ENCODE peak calls at places on chromosome 19, in five cellular contexts. J is caudate nucleus; Z is omental fat pad; B is activated T-cell treated with anti-CD3 and anti-CD28 coated beads, Interleukin-2, amount 50 U/mL, for 72 hours; R is CD4-positive, CD25-positive, alpha-beta regulatory T cell. C is an unnamed sample.

GRCh38 chr19:42345191-42345812 is 19.9 kb downstream of the MEGF8 start:
- DNase-seq in B (no peak), R (no peak), Z (no peak), J (no peak), C (no peak)

GRCh38 chr19:35194022-35194984 is 34.2 kb downstream of the FAM187B start:
- DNase-seq in B (no peak), Z (no peak), J (no peak), R (no peak), C (no peak)

GRCh38 chr19:16217671-16218464 is 20.2 kb downstream of the AP1M1 start:
- DNase-seq in Z (no peak), B (no peak), J (no peak), R (no peak), C (no peak)

GRCh38 chr19:32873560-32873959 is 4.0 kb upstream of the SLC7A9 start:
- DNase-seq in Z (no peak), R (no peak), B (peak), J (no peak), C (no peak)

GRCh38 chr19:48724796-48725753 is 5.5 kb upstream of the MAMSTR start:
- DNase-seq in B (peak), J (no peak), R (peak), Z (no peak), C (no peak)

GRCh38 chr19:43643326-43643725 is 3.7 kb upstream of the CADM4 start:
- DNase-seq in Z (no peak), R (no peak), J (no peak), B (no peak), C (no peak)

GRCh38 chr19:4597278-4597974 is 37.9 kb upstream of the SEMA6B start:
- DNase-seq in Z (no peak), J (no peak), B (peak), R (no peak), C (peak)

GRCh38 chr19:49506575-49507105 is 5.8 kb upstream of the FCGRT start:
- DNase-seq in R (peak), J (no peak), B (peak), Z (no peak), C (peak)

GRCh38 chr19:30361721-30362120 is 10.5 kb upstream of the ZNF536 start:
- DNase-seq in Z (no peak), J (no peak), R (no peak), B (no peak), C (no peak)

GRCh38 chr19:19434483-19435045 is 29.1 kb downstream of the GATAD2A start:
- DNase-seq in B (no peak), Z (no peak), R (no peak), J (no peak), C (no peak)

GRCh38 chr19:43465468-43466120 is at the start of gene LYPD3:
- DNase-seq in B (peak), J (no peak), Z (no peak), R (no peak), C (no peak)

GRCh38 chr19:10513223-10513622 is 4.0 kb downstream of the S1PR5 start:
- DNase-seq in B (no peak), R (no peak), J (no peak), Z (no peak), C (no peak)

GRCh38 chr19:53659292-53659691 is 27.5 kb downstream of the DPRX start:
- DNase-seq in J (no peak), Z (no peak), B (no peak), R (no peak), C (peak)

GRCh38 chr19:52258426-52258825 is 11.0 kb upstream of the ZNF766 start:
- DNase-seq in Z (no peak), J (no peak), B (no peak), R (no peak), C (no peak)

GRCh38 chr19:49689133-49690072 is at the start of gene ADM5:
- DNase-seq in R (no peak), B (peak), Z (no peak), J (peak), C (no peak)

GRCh38 chr19:41030651-41031050 is 39.6 kb downstream of the CYP2B6 start:
- DNase-seq in Z (no peak), R (no peak), B (no peak), J (no peak), C (no peak)

GRCh38 chr19:2261438-2262172 is 5.4 kb upstream of the JSRP1 start:
- DNase-seq in Z (no peak), R (peak), B (peak), J (no peak), C (peak)

GRCh38 chr19:32916969-32917611 is 47.5 kb upstream of the SLC7A9 start:
- DNase-seq in R (peak), B (no peak), J (no peak), Z (no peak), C (no peak)

GRCh38 chr19:31518626-31519025 is 169.4 kb upstream of the TSHZ3 start:
- DNase-seq in J (no peak), Z (no peak), R (no peak), B (no peak), C (no peak)

GRCh38 chr19:52749780-52750179 is 14.9 kb upstream of the ZNF611 start:
- DNase-seq in Z (no peak), J (no peak), B (no peak), R (no peak), C (no peak)

GRCh38 chr19:45294291-45295029 is 28.2 kb downstream of the CKM start:
- DNase-seq in B (no peak), J (peak), R (no peak), Z (no peak), C (no peak)

GRCh38 chr19:52961981-52962380 is 700 bp downstream of the ZNF816 start:
- DNase-seq in Z (no peak), R (no peak), J (no peak), B (no peak), C (no peak)

GRCh38 chr19:43731346-43731745 is 15.5 kb downstream of the IRGC start:
- DNase-seq in J (no peak), B (no peak), R (no peak), Z (no peak), C (no peak)

GRCh38 chr19:9819590-9819898 is 665 bp upstream of the FBXL12 start:
- DNase-seq in Z (no peak), R (no peak), B (no peak), J (no peak), C (no peak)

GRCh38 chr19:30783212-30783611 is 411.0 kb downstream of the ZNF536 start:
- DNase-seq in Z (no peak), J (no peak), R (no peak), B (no peak), C (no peak)

GRCh38 chr19:49855277-49855675 is 4.3 kb downstream of the PTOV1 start:
- DNase-seq in B (no peak), R (no peak), J (no peak), Z (no peak), C (no peak)

GRCh38 chr19:56751078-56751489 is 79.5 kb upstream of the ZNF835 start:
- DNase-seq in J (peak), Z (no peak), R (no peak), B (no peak), C (no peak)

GRCh38 chr19:4368128-4368820 is 24.9 kb downstream of the MPND start:
- DNase-seq in Z (no peak), B (no peak), J (no peak), R (no peak), C (no peak)

GRCh38 chr19:4534836-4535658 is at the start of gene PLIN5:
- DNase-seq in Z (peak), B (peak), J (no peak), R (peak), C (peak)

GRCh38 chr19:40976724-40977123 is 14.4 kb upstream of the CYP2B6 start:
- DNase-seq in J (no peak), Z (no peak), B (no peak), R (no peak), C (no peak)

GRCh38 chr19:44984005-44984404 is 17.3 kb upstream of the RELB start:
- DNase-seq in Z (no peak), B (no peak), J (no peak), R (no peak), C (no peak)

GRCh38 chr19:54325194-54325621 is 12.2 kb upstream of the LILRA5 start:
- DNase-seq in Z (no peak), B (peak), R (peak), J (no peak), C (peak)

GRCh38 chr19:28358604-28359003 is 854.3 kb downstream of the UQCRFS1 start:
- DNase-seq in J (no peak), R (no peak), B (no peak), Z (no peak), C (no peak)

GRCh38 chr19:6087074-6087506 is 23.2 kb downstream of the RFX2 start:
- DNase-seq in J (no peak), R (peak), Z (no peak), B (peak), C (no peak)

GRCh38 chr19:3506384-3507340 is 551 bp downstream of the FZR1 start:
- DNase-seq in Z (no peak), B (peak), R (peak), J (peak), C (no peak)

GRCh38 chr19:30393729-30394480 is 21.7 kb downstream of the ZNF536 start:
- DNase-seq in J (no peak), B (no peak), Z (no peak), R (no peak), C (no peak)

GRCh38 chr19:41792513-41793413 is 3.6 kb upstream of the CEACAM3 start:
- DNase-seq in R (peak), Z (no peak), B (peak), J (no peak), C (peak)

GRCh38 chr19:17235618-17236413 is 9.8 kb downstream of the OCEL1 start:
- DNase-seq in B (peak), R (peak), J (peak), Z (no peak), C (peak)

GRCh38 chr19:5364674-5365073 is 24.1 kb upstream of the PTPRS start:
- DNase-seq in B (no peak), J (no peak), Z (no peak), R (no peak), C (peak)

GRCh38 chr19:36041831-36042230 is 9.2 kb upstream of the CLIP3 start:
- DNase-seq in Z (no peak), B (no peak), R (no peak), J (no peak), C (no peak)

C was measured in neural crest cell.